ENCODE peak calls at places on chromosome 18, in six cellular contexts. X, W, G, O, C and R are unnamed samples.

GRCh38 chr18:48388478-48388877 is 20.7 kb downstream of the ZBTB7C start:
- DNase-seq in X (no peak), W (no peak), G (no peak), O (no peak), C (no peak), R (no peak)

GRCh38 chr18:4106407-4107033 is 348.6 kb downstream of the DLGAP1 start:
- DNase-seq in X (peak), W (peak), G (peak), O (peak), C (no peak), R (no peak)

GRCh38 chr18:42784612-42785011 is 330.9 kb downstream of the RIT2 start:
- DNase-seq in X (no peak), W (no peak), G (no peak), O (no peak), C (no peak), R (no peak)

GRCh38 chr18:76058146-76058545 is 436.9 kb downstream of the ZNF516 start:
- DNase-seq in X (no peak), W (no peak), G (no peak), O (no peak), C (no peak), R (no peak)

GRCh38 chr18:49652841-49653240 is 91.0 kb downstream of the LIPG start:
- DNase-seq in X (no peak), W (peak), G (no peak), O (no peak), C (peak), R (no peak)

GRCh38 chr18:38801640-38802039 is 1236.0 kb upstream of the CELF4 start:
- DNase-seq in X (no peak), W (no peak), G (no peak), O (no peak), C (no peak), R (no peak)

GRCh38 chr18:72727038-72727690 is 140.6 kb downstream of the NETO1 start:
- DNase-seq in X (peak), W (no peak), G (no peak), O (no peak), C (no peak), R (no peak)

GRCh38 chr18:52395146-52395852 is 55.3 kb downstream of the DCC start:
- DNase-seq in X (no peak), W (no peak), G (no peak), O (no peak), C (no peak), R (no peak)

GRCh38 chr18:10860937-10861336 is 288.4 kb downstream of the PIEZO2 start:
- DNase-seq in X (no peak), W (no peak), G (no peak), O (no peak), C (no peak), R (no peak)

GRCh38 chr18:43571078-43571689 is 293.9 kb upstream of the SYT4 start:
- DNase-seq in X (peak), W (peak), G (no peak), O (no peak), C (no peak), R (no peak)

GRCh38 chr18:9683418-9684396 is 24.4 kb upstream of the RAB31 start:
- DNase-seq in X (peak), W (peak), G (no peak), O (no peak), C (no peak), R (no peak)
- TF ChIP-seq CTCF in X (peak), W (peak), G (peak), O (no peak), C (no peak), R (no peak)

DNA sequence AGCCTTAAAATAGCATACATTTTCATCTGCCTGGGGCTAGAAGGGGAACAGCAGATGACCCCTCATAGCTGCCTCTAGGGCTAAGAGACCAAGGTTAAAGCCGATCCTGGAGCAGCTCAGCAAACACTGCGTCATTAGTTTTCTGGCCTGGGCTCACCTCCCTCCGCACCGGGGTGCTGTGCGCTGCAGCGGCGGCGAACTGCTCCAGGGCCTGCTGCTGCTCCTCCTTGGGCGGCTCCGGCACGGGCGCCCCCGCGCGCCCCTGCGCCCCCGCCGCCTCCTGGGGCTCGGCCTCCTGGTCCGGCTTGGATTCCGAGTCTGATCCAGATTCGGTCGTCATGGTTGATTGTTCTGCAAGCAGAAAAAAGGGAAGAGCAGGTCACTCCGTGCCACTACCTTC is 55.0 kb downstream of the EPB41L3 start:
- DNase-seq in X (no peak), W (no peak), G (no peak), O (no peak), C (no peak), R (no peak)
- TF ChIP-seq CTCF in X (no peak), W (no peak), G (no peak), O (no peak), C (no peak), R (no peak)

GRCh38 chr18:32271649-32272324 is 81.9 kb downstream of the MEP1B start:
- DNase-seq in X (peak), W (peak), G (no peak), O (no peak), C (no peak), R (no peak)
- TF ChIP-seq CTCF in X (peak), W (peak), G (peak), O (peak), C (peak), R (peak)

GRCh38 chr18:54939375-54939917 is 19.8 kb downstream of the CCDC68 start:
- DNase-seq in X (no peak), W (no peak), G (no peak), O (no peak), C (no peak), R (no peak)
- TF ChIP-seq CTCF in X (no peak), W (no peak), G (no peak), O (no peak), C (no peak), R (no peak)

DNA sequence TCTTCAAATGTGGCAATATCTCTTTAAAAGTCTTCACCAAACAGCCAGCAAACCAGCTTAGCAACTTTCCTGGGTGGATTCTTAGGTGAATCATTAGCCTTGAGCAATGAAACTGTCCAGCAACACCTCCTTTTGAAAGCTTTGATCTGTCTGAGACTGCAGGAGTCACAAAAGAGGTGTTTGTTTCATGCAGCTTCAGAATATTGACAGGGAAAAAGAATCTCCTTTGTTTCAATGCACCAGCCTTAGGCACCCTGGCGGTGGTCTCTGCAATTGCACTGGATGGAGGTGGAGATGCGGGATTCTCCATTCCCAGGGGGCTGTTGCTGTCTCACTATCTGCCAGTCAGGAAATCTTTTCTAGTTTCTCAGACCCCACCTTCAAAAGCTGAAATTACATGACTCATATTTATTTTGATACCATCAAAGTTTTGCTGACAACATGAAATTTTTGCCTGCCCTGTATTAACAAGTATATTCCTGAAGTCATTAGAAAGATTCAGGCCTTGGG is 76.0 kb upstream of the DSG1 start:
- DNase-seq in X (peak), W (no peak), G (no peak), O (peak), C (no peak), R (no peak)
- TF ChIP-seq CTCF in X (peak), W (no peak), G (peak), O (peak), C (no peak), R (no peak)

DNA sequence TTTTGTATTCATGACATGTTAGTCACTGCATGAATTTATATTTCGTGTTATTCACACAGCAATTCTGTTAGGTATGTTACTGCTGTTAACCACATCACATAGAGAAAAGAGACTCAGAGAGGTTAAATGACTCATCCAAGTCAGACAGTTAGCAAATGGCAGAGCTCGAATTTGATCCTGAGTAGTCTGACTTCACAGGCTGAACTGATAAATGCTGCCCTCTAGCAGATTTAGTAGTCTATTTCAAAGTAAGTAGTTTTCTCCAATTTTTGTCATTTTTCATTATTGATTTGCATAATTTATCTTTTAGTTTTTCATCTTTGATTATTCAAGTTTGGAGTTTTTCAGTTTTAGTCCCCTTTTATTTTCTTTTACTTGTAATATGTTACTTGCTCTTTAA is 58.3 kb downstream of the WDR7 start:
- DNase-seq in X (peak), W (peak), G (no peak), O (no peak), C (no peak), R (no peak)
- TF ChIP-seq CTCF in X (peak), W (peak), G (no peak), O (no peak), C (no peak), R (peak)

DNA sequence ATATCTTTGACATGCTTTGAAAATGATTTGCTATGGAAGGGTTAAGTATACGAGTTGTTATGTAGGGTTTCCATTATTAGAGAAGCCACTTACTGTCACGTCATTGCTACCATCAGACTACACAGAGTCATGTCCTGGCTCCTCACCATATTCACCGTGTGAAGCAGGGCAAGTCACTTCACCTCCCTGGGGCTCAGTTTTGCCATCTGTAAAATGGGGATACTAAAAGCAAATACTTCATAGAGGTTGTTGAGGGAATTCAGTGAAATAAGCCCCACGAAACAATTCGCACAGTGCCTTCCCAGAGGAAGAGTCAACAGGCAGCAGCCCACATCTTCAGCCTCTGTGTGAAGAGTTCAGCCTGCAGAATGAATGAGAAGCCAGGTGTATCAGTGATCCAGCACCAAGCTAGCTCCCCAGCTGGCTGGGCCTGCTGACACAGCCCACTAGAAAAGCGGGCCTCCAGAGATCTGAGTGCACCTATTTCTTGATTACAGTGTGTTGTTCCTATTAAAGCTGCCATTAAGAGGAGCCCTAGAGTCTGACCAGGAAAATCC is 3.4 kb downstream of the DIPK1C start:
- DNase-seq in X (no peak), W (no peak), G (no peak), O (no peak), C (no peak), R (no peak)
- TF ChIP-seq CTCF in X (no peak), W (no peak), G (no peak), O (no peak), C (no peak), R (no peak)

DNA sequence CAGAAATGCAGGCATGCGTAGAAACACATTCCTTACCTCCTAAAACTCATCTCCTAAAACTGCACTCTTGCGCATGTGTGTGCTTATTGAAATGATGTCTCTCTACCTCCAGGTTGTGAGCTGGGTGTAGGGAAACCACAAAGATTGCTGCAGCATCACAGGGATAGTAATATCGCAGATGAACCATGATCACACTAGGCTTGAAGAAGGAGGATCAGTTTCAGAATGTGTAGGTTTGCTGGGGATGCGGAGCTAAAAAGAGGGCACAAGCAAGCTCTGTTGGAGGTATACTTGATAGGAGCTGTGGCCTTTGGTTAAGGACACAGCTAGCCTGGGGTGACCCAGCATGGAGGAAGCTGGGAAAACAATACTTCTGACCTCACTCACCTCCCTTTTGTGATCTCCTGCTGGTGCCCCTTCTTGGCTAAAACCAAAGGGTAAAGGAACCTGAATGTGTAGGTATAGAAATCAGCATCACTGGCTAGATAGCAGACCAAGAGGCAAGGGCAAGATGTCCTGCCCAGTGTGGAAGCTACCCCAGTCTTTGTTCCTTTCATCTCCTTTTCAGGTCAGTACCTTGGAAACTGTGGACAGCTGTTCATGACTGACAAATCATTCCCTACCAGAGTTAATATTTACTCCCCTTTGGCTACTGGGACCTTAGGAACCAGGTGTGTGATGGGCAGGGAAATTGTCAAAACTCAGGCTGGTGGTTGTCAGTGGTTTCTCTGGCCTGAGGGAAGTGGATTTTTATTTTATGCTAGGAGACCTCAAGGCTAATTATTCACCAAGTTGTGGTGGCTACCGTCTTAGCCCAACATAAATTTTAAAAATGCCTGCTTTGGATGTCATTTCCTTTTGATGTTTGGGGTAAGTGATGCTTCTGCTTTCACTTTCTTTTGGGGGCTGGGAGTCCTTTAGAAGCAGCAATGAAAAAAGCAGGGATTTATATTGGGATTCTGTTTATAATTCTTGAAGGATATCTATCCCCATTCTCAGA is 119.0 kb downstream of the SETBP1 start:
- DNase-seq in X (no peak), W (no peak), G (no peak), O (no peak), C (no peak), R (no peak)
- TF ChIP-seq CTCF in X (no peak), W (no peak), G (no peak), O (no peak), C (no peak), R (no peak)

GRCh38 chr18:36130039-36130831 is 536 bp downstream of the ELP2 start:
- DNase-seq in X (no peak), W (no peak), G (no peak), O (no peak), C (no peak), R (no peak)

GRCh38 chr18:36130883-36131653 is 1.4 kb downstream of the ELP2 start:
- DNase-seq in X (no peak), W (no peak), G (no peak), O (no peak), C (no peak), R (no peak)

GRCh38 chr18:36128907-36129299 is 237 bp downstream of the SLC39A6 start:
- DNase-seq in X (no peak), W (no peak), G (no peak), O (no peak), C (peak), R (no peak)

GRCh38 chr18:36127866-36128845 is 984 bp downstream of the SLC39A6 start:
- DNase-seq in X (peak), W (peak), G (no peak), O (no peak), C (no peak), R (no peak)

GRCh38 chr18:36129300-36130038 is at the start of the genes ELP2 and SLC39A6:
- DNase-seq in X (peak), W (peak), G (peak), O (peak), C (peak), R (peak)
- TF ChIP-seq CTCF in X (no peak), W (no peak), G (peak), O (no peak), C (no peak), R (no peak)

GRCh38 chr18:24490545-24490944 is 30.1 kb downstream of the HRH4 start:
- DNase-seq in X (no peak), W (no peak), G (no peak), O (no peak), C (no peak), R (no peak)

GRCh38 chr18:24492445-24492844 is 32.0 kb downstream of the HRH4 start:
- DNase-seq in X (no peak), W (no peak), G (no peak), O (no peak), C (peak), R (no peak)

GRCh38 chr18:24494586-24494985 is 34.1 kb downstream of the HRH4 start:
- DNase-seq in X (no peak), W (no peak), G (no peak), O (no peak), C (no peak), R (no peak)

GRCh38 chr18:24491882-24492281 is 31.4 kb downstream of the HRH4 start:
- DNase-seq in X (no peak), W (no peak), G (no peak), O (no peak), C (no peak), R (peak)

GRCh38 chr18:24488824-24489493 is 28.5 kb downstream of the HRH4 start:
- DNase-seq in X (peak), W (peak), G (no peak), O (no peak), C (no peak), R (no peak)
- TF ChIP-seq CTCF in X (peak), W (peak), G (peak), O (peak), C (peak), R (peak)